ENCODE peak calls at places on chromosomes 3 and 15, in six cellular contexts. One of them, this sample, is unnamed.

GRCh38 chr3:95312650-95313049 is 1249.8 kb downstream of the NSUN3 start:
- DNase-seq in CD8-positive, alpha-beta T cell: no peak
- DNase-seq in fibroblast of the aortic adventitia: no peak
- DNase-seq in IMR-90: no peak
- DNase-seq in upper lobe of right lung: no peak
- DNase-seq in HL-60: no peak
- DNase-seq in this sample: no peak

GRCh38 chr3:139434764-139435291 is 41.5 kb downstream of the RBP2 start:
- DNase-seq in IMR-90: peak
- DNase-seq in CD8-positive, alpha-beta T cell: no peak
- DNase-seq in HL-60: peak
- DNase-seq in upper lobe of right lung: no peak
- DNase-seq in fibroblast of the aortic adventitia: peak
- DNase-seq in this sample: peak

GRCh38 chr3:23612296-23612891 is 193.4 kb upstream of the UBE2E1 start:
- DNase-seq in fibroblast of the aortic adventitia: peak
- DNase-seq in upper lobe of right lung: no peak
- DNase-seq in CD8-positive, alpha-beta T cell: no peak
- DNase-seq in IMR-90: peak
- DNase-seq in HL-60: no peak
- DNase-seq in this sample: peak

GRCh38 chr3:182182531-182182968 is 470.8 kb downstream of the SOX2 start:
- DNase-seq in HL-60: no peak
- DNase-seq in IMR-90: no peak
- DNase-seq in upper lobe of right lung: no peak
- DNase-seq in CD8-positive, alpha-beta T cell: no peak
- DNase-seq in fibroblast of the aortic adventitia: no peak
- DNase-seq in this sample: peak

GRCh38 chr3:130609580-130609979 is 92.6 kb downstream of the COL6A6 start:
- DNase-seq in IMR-90: no peak
- DNase-seq in fibroblast of the aortic adventitia: peak
- DNase-seq in upper lobe of right lung: no peak
- DNase-seq in CD8-positive, alpha-beta T cell: no peak
- DNase-seq in HL-60: no peak
- DNase-seq in this sample: no peak

GRCh38 chr15:45133561-45133920 is 3.7 kb downstream of the DUOX1 start:
- DNase-seq in fibroblast of the aortic adventitia: no peak
- DNase-seq in upper lobe of right lung: peak
- DNase-seq in HL-60: no peak
- DNase-seq in CD8-positive, alpha-beta T cell: no peak
- DNase-seq in IMR-90: no peak
- DNase-seq in this sample: no peak

GRCh38 chr3:58323795-58324674 is 8.7 kb upstream of the PXK start:
- DNase-seq in upper lobe of right lung: no peak
- DNase-seq in HL-60: no peak
- DNase-seq in CD8-positive, alpha-beta T cell: no peak
- DNase-seq in IMR-90: peak
- DNase-seq in fibroblast of the aortic adventitia: peak
- DNase-seq in this sample: no peak

GRCh38 chr3:125436921-125437320 is 61.8 kb upstream of the ZNF148 start:
- DNase-seq in upper lobe of right lung: no peak
- DNase-seq in fibroblast of the aortic adventitia: no peak
- DNase-seq in HL-60: no peak
- DNase-seq in CD8-positive, alpha-beta T cell: no peak
- DNase-seq in IMR-90: no peak
- DNase-seq in this sample: no peak

GRCh38 chr3:159884661-159885402 is 103.8 kb upstream of the IL12A start:
- DNase-seq in CD8-positive, alpha-beta T cell: no peak
- DNase-seq in fibroblast of the aortic adventitia: peak
- DNase-seq in HL-60: no peak
- DNase-seq in upper lobe of right lung: no peak
- DNase-seq in IMR-90: peak
- DNase-seq in this sample: peak

GRCh38 chr3:197352382-197352781 is 54.0 kb upstream of the DLG1 start:
- DNase-seq in fibroblast of the aortic adventitia: peak
- DNase-seq in IMR-90: peak
- DNase-seq in HL-60: no peak
- DNase-seq in CD8-positive, alpha-beta T cell: no peak
- DNase-seq in upper lobe of right lung: no peak
- DNase-seq in this sample: peak

GRCh38 chr15:34892963-34893591 is 76.5 kb downstream of the AQR start:
- DNase-seq in HL-60: no peak
- DNase-seq in IMR-90: no peak
- DNase-seq in upper lobe of right lung: no peak
- DNase-seq in CD8-positive, alpha-beta T cell: no peak
- DNase-seq in fibroblast of the aortic adventitia: no peak
- DNase-seq in this sample: no peak

GRCh38 chr3:123752228-123752627 is 131.9 kb downstream of the MYLK start:
- DNase-seq in upper lobe of right lung: no peak
- DNase-seq in CD8-positive, alpha-beta T cell: no peak
- DNase-seq in HL-60: no peak
- DNase-seq in IMR-90: no peak
- DNase-seq in fibroblast of the aortic adventitia: no peak
- DNase-seq in this sample: no peak

GRCh38 chr3:164387236-164387635 is 691.1 kb downstream of the SI start:
- DNase-seq in upper lobe of right lung: no peak
- DNase-seq in fibroblast of the aortic adventitia: no peak
- DNase-seq in CD8-positive, alpha-beta T cell: no peak
- DNase-seq in IMR-90: no peak
- DNase-seq in HL-60: no peak
- DNase-seq in this sample: no peak

GRCh38 chr3:153469162-153469561 is 307.1 kb downstream of the RAP2B start:
- DNase-seq in fibroblast of the aortic adventitia: no peak
- DNase-seq in CD8-positive, alpha-beta T cell: no peak
- DNase-seq in HL-60: no peak
- DNase-seq in upper lobe of right lung: no peak
- DNase-seq in IMR-90: no peak
- DNase-seq in this sample: no peak

GRCh38 chr15:35299059-35299735 is 214.1 kb upstream of the NANOGP8 start:
- DNase-seq in upper lobe of right lung: no peak
- DNase-seq in CD8-positive, alpha-beta T cell: no peak
- DNase-seq in HL-60: no peak
- DNase-seq in IMR-90: no peak
- DNase-seq in fibroblast of the aortic adventitia: no peak
- DNase-seq in this sample: no peak

GRCh38 chr15:76988874-76989780 is 5.8 kb upstream of the PSTPIP1 start:
- DNase-seq in upper lobe of right lung: peak
- DNase-seq in HL-60: no peak
- DNase-seq in IMR-90: no peak
- DNase-seq in fibroblast of the aortic adventitia: no peak
- DNase-seq in CD8-positive, alpha-beta T cell: no peak
- DNase-seq in this sample: no peak

GRCh38 chr3:141455603-141456327 is 31.1 kb upstream of the RASA2 start:
- DNase-seq in IMR-90: no peak
- DNase-seq in HL-60: no peak
- DNase-seq in fibroblast of the aortic adventitia: no peak
- DNase-seq in upper lobe of right lung: no peak
- DNase-seq in CD8-positive, alpha-beta T cell: no peak
- DNase-seq in this sample: peak

GRCh38 chr15:91860498-91860897 is 7.0 kb downstream of the SLCO3A1 start:
- DNase-seq in IMR-90: no peak
- DNase-seq in fibroblast of the aortic adventitia: no peak
- DNase-seq in HL-60: no peak
- DNase-seq in CD8-positive, alpha-beta T cell: no peak
- DNase-seq in upper lobe of right lung: no peak
- DNase-seq in this sample: no peak

GRCh38 chr3:153439780-153440179 is 277.8 kb downstream of the RAP2B start:
- DNase-seq in IMR-90: peak
- DNase-seq in HL-60: no peak
- DNase-seq in upper lobe of right lung: no peak
- DNase-seq in CD8-positive, alpha-beta T cell: no peak
- DNase-seq in fibroblast of the aortic adventitia: no peak
- DNase-seq in this sample: peak

GRCh38 chr3:128603313-128603712 is 47.3 kb downstream of the RPN1 start:
- DNase-seq in fibroblast of the aortic adventitia: no peak
- DNase-seq in CD8-positive, alpha-beta T cell: no peak
- DNase-seq in HL-60: no peak
- DNase-seq in upper lobe of right lung: no peak
- DNase-seq in IMR-90: no peak
- DNase-seq in this sample: no peak

GRCh38 chr3:33914731-33915389 is 116.4 kb downstream of the PDCD6IP start:
- DNase-seq in IMR-90: no peak
- DNase-seq in CD8-positive, alpha-beta T cell: no peak
- DNase-seq in HL-60: no peak
- DNase-seq in fibroblast of the aortic adventitia: no peak
- DNase-seq in upper lobe of right lung: no peak
- DNase-seq in this sample: no peak

GRCh38 chr15:67105065-67105951 is 39.9 kb downstream of the SMAD3 start:
- DNase-seq in HL-60: no peak
- DNase-seq in CD8-positive, alpha-beta T cell: no peak
- DNase-seq in IMR-90: peak
- DNase-seq in upper lobe of right lung: no peak
- DNase-seq in fibroblast of the aortic adventitia: peak
- DNase-seq in this sample: peak

GRCh38 chr15:99425666-99426301 is 140.0 kb upstream of the MEF2A start:
- DNase-seq in fibroblast of the aortic adventitia: no peak
- DNase-seq in HL-60: no peak
- DNase-seq in CD8-positive, alpha-beta T cell: no peak
- DNase-seq in IMR-90: no peak
- DNase-seq in upper lobe of right lung: peak
- DNase-seq in this sample: no peak

GRCh38 chr3:12838179-12838965 is 3.0 kb downstream of the RPL32 start:
- DNase-seq in CD8-positive, alpha-beta T cell: no peak
- DNase-seq in IMR-90: peak
- DNase-seq in fibroblast of the aortic adventitia: peak
- DNase-seq in HL-60: no peak
- DNase-seq in upper lobe of right lung: no peak
- DNase-seq in this sample: peak
- H3K4me3 ChIP-seq in CD8-positive, alpha-beta T cell: no peak
- H3K4me3 ChIP-seq in IMR-90: no peak
- H3K4me3 ChIP-seq in fibroblast of the aortic adventitia: peak
- H3K4me3 ChIP-seq in HL-60: peak
- H3K4me3 ChIP-seq in upper lobe of right lung: no peak
- H3K4me3 ChIP-seq in this sample: peak

GRCh38 chr3:151912041-151912440 is 38.6 kb downstream of the SUCNR1 start:
- DNase-seq in fibroblast of the aortic adventitia: peak
- DNase-seq in HL-60: no peak
- DNase-seq in upper lobe of right lung: no peak
- DNase-seq in IMR-90: peak
- DNase-seq in CD8-positive, alpha-beta T cell: no peak
- DNase-seq in this sample: peak
- H3K4me3 ChIP-seq in fibroblast of the aortic adventitia: no peak
- H3K4me3 ChIP-seq in HL-60: no peak
- H3K4me3 ChIP-seq in upper lobe of right lung: no peak
- H3K4me3 ChIP-seq in IMR-90: no peak
- H3K4me3 ChIP-seq in CD8-positive, alpha-beta T cell: no peak
- H3K4me3 ChIP-seq in this sample: no peak

GRCh38 chr3:15023719-15024118 is 41.4 kb downstream of the MRPS25 start:
- DNase-seq in HL-60: no peak
- DNase-seq in IMR-90: no peak
- DNase-seq in fibroblast of the aortic adventitia: no peak
- DNase-seq in CD8-positive, alpha-beta T cell: no peak
- DNase-seq in upper lobe of right lung: no peak
- DNase-seq in this sample: no peak
- H3K4me3 ChIP-seq in HL-60: no peak
- H3K4me3 ChIP-seq in IMR-90: no peak
- H3K4me3 ChIP-seq in fibroblast of the aortic adventitia: no peak
- H3K4me3 ChIP-seq in CD8-positive, alpha-beta T cell: no peak
- H3K4me3 ChIP-seq in upper lobe of right lung: no peak
- H3K4me3 ChIP-seq in this sample: no peak

GRCh38 chr3:35064761-35065160 is 574.6 kb upstream of the ARPP21 start:
- DNase-seq in HL-60: no peak
- DNase-seq in upper lobe of right lung: no peak
- DNase-seq in CD8-positive, alpha-beta T cell: no peak
- DNase-seq in fibroblast of the aortic adventitia: no peak
- DNase-seq in IMR-90: no peak
- DNase-seq in this sample: no peak

GRCh38 chr3:35070088-35070487 is 569.2 kb upstream of the ARPP21 start:
- DNase-seq in CD8-positive, alpha-beta T cell: no peak
- DNase-seq in upper lobe of right lung: no peak
- DNase-seq in IMR-90: no peak
- DNase-seq in HL-60: no peak
- DNase-seq in fibroblast of the aortic adventitia: no peak
- DNase-seq in this sample: no peak

GRCh38 chr3:35071768-35072167 is 567.6 kb upstream of the ARPP21 start:
- DNase-seq in HL-60: no peak
- DNase-seq in upper lobe of right lung: no peak
- DNase-seq in CD8-positive, alpha-beta T cell: no peak
- DNase-seq in IMR-90: no peak
- DNase-seq in fibroblast of the aortic adventitia: no peak
- DNase-seq in this sample: no peak

GRCh38 chr3:35065891-35066290 is 573.4 kb upstream of the ARPP21 start:
- DNase-seq in fibroblast of the aortic adventitia: no peak
- DNase-seq in IMR-90: no peak
- DNase-seq in CD8-positive, alpha-beta T cell: no peak
- DNase-seq in HL-60: no peak
- DNase-seq in upper lobe of right lung: no peak
- DNase-seq in this sample: no peak

GRCh38 chr3:35067750-35068149 is 571.6 kb upstream of the ARPP21 start:
- DNase-seq in fibroblast of the aortic adventitia: no peak
- DNase-seq in IMR-90: no peak
- DNase-seq in upper lobe of right lung: no peak
- DNase-seq in CD8-positive, alpha-beta T cell: no peak
- DNase-seq in HL-60: no peak
- DNase-seq in this sample: no peak
- H3K4me3 ChIP-seq in fibroblast of the aortic adventitia: no peak
- H3K4me3 ChIP-seq in IMR-90: no peak
- H3K4me3 ChIP-seq in upper lobe of right lung: no peak
- H3K4me3 ChIP-seq in CD8-positive, alpha-beta T cell: no peak
- H3K4me3 ChIP-seq in HL-60: no peak
- H3K4me3 ChIP-seq in this sample: no peak

DNA sequence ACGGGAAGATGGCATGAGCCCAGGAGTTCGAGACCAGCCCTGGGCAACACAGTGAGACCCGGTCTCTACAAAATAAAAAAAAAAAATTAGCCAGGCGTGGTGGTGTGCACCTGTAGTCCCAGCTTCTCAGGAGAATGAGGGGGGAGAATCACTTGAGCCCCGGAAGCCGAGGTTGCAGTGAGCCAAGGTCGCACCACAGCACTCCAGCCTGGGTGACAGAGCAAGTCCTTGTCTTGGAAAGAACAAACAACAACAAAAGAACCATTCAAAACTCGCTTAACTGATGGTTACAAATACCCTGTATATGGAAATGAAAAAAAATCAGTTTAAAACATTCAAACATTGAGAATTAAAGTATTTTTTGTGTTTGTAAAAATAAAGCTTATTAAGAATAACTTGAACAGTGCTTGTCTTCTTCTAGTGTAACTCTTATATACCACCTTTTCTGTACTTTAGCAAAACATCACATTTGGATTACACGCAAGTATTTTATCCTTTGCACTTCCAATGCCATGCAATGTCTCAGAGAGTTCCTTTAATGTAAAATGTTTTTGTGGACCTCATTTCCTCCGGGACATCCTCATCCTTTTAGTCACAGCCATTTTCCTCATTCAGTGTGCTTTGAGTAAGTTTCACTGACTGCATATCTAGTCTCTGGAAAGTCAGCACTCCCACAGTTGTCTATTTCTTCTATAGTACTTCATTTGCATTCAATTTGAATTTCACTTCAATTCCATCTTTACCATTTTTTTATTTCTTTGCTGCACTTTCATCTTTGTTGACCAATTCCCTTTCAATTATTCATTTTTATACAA is 113.0 kb upstream of the GOLGA8J start:
- DNase-seq in fibroblast of the aortic adventitia: no peak
- DNase-seq in upper lobe of right lung: no peak
- DNase-seq in HL-60: no peak
- DNase-seq in CD8-positive, alpha-beta T cell: no peak
- DNase-seq in IMR-90: no peak
- DNase-seq in this sample: no peak
- H3K4me3 ChIP-seq in fibroblast of the aortic adventitia: no peak
- H3K4me3 ChIP-seq in upper lobe of right lung: no peak
- H3K4me3 ChIP-seq in HL-60: no peak
- H3K4me3 ChIP-seq in CD8-positive, alpha-beta T cell: no peak
- H3K4me3 ChIP-seq in IMR-90: no peak
- H3K4me3 ChIP-seq in this sample: no peak